ENCODE peak calls at places on chromosomes 5 and 9, in ten cellular contexts. One of them, this sample, is unnamed.

GRCh38 chr5:111756701-111757581 is at the start of gene NREP:
- DNase-seq in stomach: peak; percentile 91
- DNase-seq in suprapubic skin: peak; percentile 90
- DNase-seq in HepG2: peak; percentile 90
- DNase-seq in H1: peak; percentile 81
- DNase-seq in GM23338: peak; percentile 88
- DNase-seq in transverse colon: peak; percentile 86
- DNase-seq in breast epithelium: peak; percentile 86
- DNase-seq in endothelial cell of umbilical vein: peak; percentile 91
- DNase-seq in upper lobe of left lung: peak; percentile 82
- DNase-seq in this sample: peak; percentile 82

GRCh38 chr9:18451409-18451808 is 22.5 kb upstream of the ADAMTSL1 start:
- DNase-seq in stomach: no peak
- DNase-seq in suprapubic skin: no peak
- DNase-seq in HepG2: no peak
- DNase-seq in H1: no peak
- DNase-seq in GM23338: no peak
- DNase-seq in transverse colon: no peak
- DNase-seq in breast epithelium: no peak
- DNase-seq in endothelial cell of umbilical vein: no peak
- DNase-seq in upper lobe of left lung: no peak
- DNase-seq in this sample: no peak

GRCh38 chr5:32504923-32505596 is 60.5 kb upstream of the ZFR start:
- DNase-seq in stomach: no peak
- DNase-seq in suprapubic skin: no peak
- DNase-seq in HepG2: no peak
- DNase-seq in H1: no peak
- DNase-seq in GM23338: peak; percentile 26
- DNase-seq in transverse colon: peak; percentile 31
- DNase-seq in breast epithelium: peak; percentile 28
- DNase-seq in endothelial cell of umbilical vein: peak; percentile 95
- DNase-seq in upper lobe of left lung: no peak
- DNase-seq in this sample: peak; percentile 13

GRCh38 chr9:110156902-110157301 is 51.1 kb downstream of the C9orf152 start:
- DNase-seq in stomach: no peak
- DNase-seq in suprapubic skin: no peak
- DNase-seq in HepG2: no peak
- DNase-seq in H1: no peak
- DNase-seq in GM23338: no peak
- DNase-seq in transverse colon: peak; percentile 26
- DNase-seq in breast epithelium: no peak
- DNase-seq in endothelial cell of umbilical vein: no peak
- DNase-seq in upper lobe of left lung: no peak
- DNase-seq in this sample: no peak

GRCh38 chr5:125592856-125593255 is 830.4 kb upstream of the GRAMD2B start:
- DNase-seq in stomach: no peak
- DNase-seq in suprapubic skin: no peak
- DNase-seq in HepG2: no peak
- DNase-seq in H1: no peak
- DNase-seq in GM23338: no peak
- DNase-seq in transverse colon: no peak
- DNase-seq in breast epithelium: no peak
- DNase-seq in endothelial cell of umbilical vein: no peak
- DNase-seq in upper lobe of left lung: no peak
- DNase-seq in this sample: no peak

GRCh38 chr5:10355071-10355889 is 1.8 kb downstream of the MARCHF6 start:
- DNase-seq in stomach: no peak
- DNase-seq in suprapubic skin: no peak
- DNase-seq in HepG2: no peak
- DNase-seq in H1: no peak
- DNase-seq in GM23338: no peak
- DNase-seq in transverse colon: no peak
- DNase-seq in breast epithelium: no peak
- DNase-seq in endothelial cell of umbilical vein: peak; percentile 61
- DNase-seq in upper lobe of left lung: no peak
- DNase-seq in this sample: no peak

GRCh38 chr9:107810493-107810931 is 320.9 kb upstream of the KLF4 start:
- DNase-seq in stomach: no peak
- DNase-seq in suprapubic skin: no peak
- DNase-seq in HepG2: no peak
- DNase-seq in H1: no peak
- DNase-seq in GM23338: no peak
- DNase-seq in transverse colon: peak; percentile 37
- DNase-seq in breast epithelium: no peak
- DNase-seq in endothelial cell of umbilical vein: no peak
- DNase-seq in upper lobe of left lung: peak; percentile 40
- DNase-seq in this sample: no peak

GRCh38 chr9:129838707-129839259 is 3.5 kb downstream of the USP20 start:
- DNase-seq in stomach: no peak
- DNase-seq in suprapubic skin: no peak
- DNase-seq in HepG2: no peak
- DNase-seq in H1: no peak
- DNase-seq in GM23338: no peak
- DNase-seq in transverse colon: no peak
- DNase-seq in breast epithelium: no peak
- DNase-seq in endothelial cell of umbilical vein: no peak
- DNase-seq in upper lobe of left lung: no peak
- DNase-seq in this sample: no peak

GRCh38 chr9:132768932-132769894 is 98.9 kb downstream of the GTF3C4 start:
- DNase-seq in stomach: peak; percentile 63
- DNase-seq in suprapubic skin: peak; percentile 76
- DNase-seq in HepG2: peak; percentile 58
- DNase-seq in H1: peak; percentile 72
- DNase-seq in GM23338: peak; percentile 92
- DNase-seq in transverse colon: peak; percentile 66
- DNase-seq in breast epithelium: no peak
- DNase-seq in endothelial cell of umbilical vein: peak; percentile 68
- DNase-seq in upper lobe of left lung: peak; percentile 66
- DNase-seq in this sample: peak; percentile 14

GRCh38 chr9:107067715-107068416 is 204.9 kb downstream of the ZNF462 start:
- DNase-seq in stomach: peak; percentile 69
- DNase-seq in suprapubic skin: no peak
- DNase-seq in HepG2: no peak
- DNase-seq in H1: no peak
- DNase-seq in GM23338: no peak
- DNase-seq in transverse colon: peak; percentile 57
- DNase-seq in breast epithelium: no peak
- DNase-seq in endothelial cell of umbilical vein: no peak
- DNase-seq in upper lobe of left lung: peak; percentile 23
- DNase-seq in this sample: peak; percentile 53

GRCh38 chr5:1468247-1468612 is 23.0 kb upstream of the SLC6A3 start:
- DNase-seq in stomach: no peak
- DNase-seq in suprapubic skin: peak; percentile 62
- DNase-seq in HepG2: peak; percentile 27
- DNase-seq in H1: peak; percentile 78
- DNase-seq in GM23338: peak; percentile 79
- DNase-seq in transverse colon: no peak
- DNase-seq in breast epithelium: no peak
- DNase-seq in endothelial cell of umbilical vein: no peak
- DNase-seq in upper lobe of left lung: peak; percentile 18
- DNase-seq in this sample: no peak

GRCh38 chr5:169695919-169696490 is 58.9 kb downstream of the DOCK2 start:
- DNase-seq in stomach: no peak
- DNase-seq in suprapubic skin: no peak
- DNase-seq in HepG2: no peak
- DNase-seq in H1: no peak
- DNase-seq in GM23338: no peak
- DNase-seq in transverse colon: no peak
- DNase-seq in breast epithelium: no peak
- DNase-seq in endothelial cell of umbilical vein: peak; percentile 96
- DNase-seq in upper lobe of left lung: no peak
- DNase-seq in this sample: no peak

GRCh38 chr5:145987871-145988270 is 51.5 kb downstream of the SH3RF2 start:
- DNase-seq in stomach: no peak
- DNase-seq in suprapubic skin: no peak
- DNase-seq in HepG2: no peak
- DNase-seq in H1: no peak
- DNase-seq in GM23338: no peak
- DNase-seq in transverse colon: no peak
- DNase-seq in breast epithelium: no peak
- DNase-seq in endothelial cell of umbilical vein: no peak
- DNase-seq in upper lobe of left lung: no peak
- DNase-seq in this sample: no peak

GRCh38 chr5:174777116-174777515 is 52.7 kb downstream of the MSX2 start:
- DNase-seq in stomach: no peak
- DNase-seq in suprapubic skin: no peak
- DNase-seq in HepG2: no peak
- DNase-seq in H1: no peak
- DNase-seq in GM23338: no peak
- DNase-seq in transverse colon: no peak
- DNase-seq in breast epithelium: no peak
- DNase-seq in endothelial cell of umbilical vein: no peak
- DNase-seq in upper lobe of left lung: no peak
- DNase-seq in this sample: no peak

GRCh38 chr5:174483411-174483810 is 241.0 kb upstream of the MSX2 start:
- DNase-seq in stomach: no peak
- DNase-seq in suprapubic skin: no peak
- DNase-seq in HepG2: no peak
- DNase-seq in H1: no peak
- DNase-seq in GM23338: no peak
- DNase-seq in transverse colon: no peak
- DNase-seq in breast epithelium: no peak
- DNase-seq in endothelial cell of umbilical vein: no peak
- DNase-seq in upper lobe of left lung: no peak
- DNase-seq in this sample: no peak

GRCh38 chr5:170885281-170885680 is 23.5 kb downstream of the RANBP17 start:
- DNase-seq in stomach: no peak
- DNase-seq in suprapubic skin: no peak
- DNase-seq in HepG2: no peak
- DNase-seq in H1: no peak
- DNase-seq in GM23338: no peak
- DNase-seq in transverse colon: no peak
- DNase-seq in breast epithelium: no peak
- DNase-seq in endothelial cell of umbilical vein: no peak
- DNase-seq in upper lobe of left lung: no peak
- DNase-seq in this sample: no peak

GRCh38 chr5:177154003-177154643 is 20.6 kb downstream of the NSD1 start:
- DNase-seq in stomach: no peak
- DNase-seq in suprapubic skin: no peak
- DNase-seq in HepG2: no peak
- DNase-seq in H1: no peak
- DNase-seq in GM23338: peak; percentile 18
- DNase-seq in transverse colon: no peak
- DNase-seq in breast epithelium: no peak
- DNase-seq in endothelial cell of umbilical vein: no peak
- DNase-seq in upper lobe of left lung: no peak
- DNase-seq in this sample: peak; percentile 54

GRCh38 chr9:73380411-73380810 is 228.7 kb downstream of the ANXA1 start:
- DNase-seq in stomach: no peak
- DNase-seq in suprapubic skin: no peak
- DNase-seq in HepG2: no peak
- DNase-seq in H1: no peak
- DNase-seq in GM23338: no peak
- DNase-seq in transverse colon: no peak
- DNase-seq in breast epithelium: no peak
- DNase-seq in endothelial cell of umbilical vein: no peak
- DNase-seq in upper lobe of left lung: no peak
- DNase-seq in this sample: no peak

GRCh38 chr5:157496847-157497246 is 36.8 kb downstream of the NIPAL4 start:
- DNase-seq in stomach: no peak
- DNase-seq in suprapubic skin: no peak
- DNase-seq in HepG2: no peak
- DNase-seq in H1: no peak
- DNase-seq in GM23338: no peak
- DNase-seq in transverse colon: no peak
- DNase-seq in breast epithelium: no peak
- DNase-seq in endothelial cell of umbilical vein: no peak
- DNase-seq in upper lobe of left lung: no peak
- DNase-seq in this sample: no peak

GRCh38 chr5:28281381-28281780 is 1243.0 kb upstream of the CDH9 start:
- DNase-seq in stomach: no peak
- DNase-seq in suprapubic skin: no peak
- DNase-seq in HepG2: no peak
- DNase-seq in H1: no peak
- DNase-seq in GM23338: no peak
- DNase-seq in transverse colon: no peak
- DNase-seq in breast epithelium: no peak
- DNase-seq in endothelial cell of umbilical vein: no peak
- DNase-seq in upper lobe of left lung: no peak
- DNase-seq in this sample: no peak
- H3K27ac ChIP-seq in stomach: no peak overlapping the region
- H3K27ac ChIP-seq in suprapubic skin: no peak overlapping the region
- H3K27ac ChIP-seq in HepG2: no peak overlapping the region
- H3K27ac ChIP-seq in H1: no peak overlapping the region
- H3K27ac ChIP-seq in GM23338: no peak overlapping the region
- H3K27ac ChIP-seq in transverse colon: no peak overlapping the region
- H3K27ac ChIP-seq in breast epithelium: no peak overlapping the region
- H3K27ac ChIP-seq in endothelial cell of umbilical vein: no peak overlapping the region
- H3K27ac ChIP-seq in upper lobe of left lung: no peak overlapping the region
- H3K27ac ChIP-seq in this sample: no peak overlapping the region

DNA sequence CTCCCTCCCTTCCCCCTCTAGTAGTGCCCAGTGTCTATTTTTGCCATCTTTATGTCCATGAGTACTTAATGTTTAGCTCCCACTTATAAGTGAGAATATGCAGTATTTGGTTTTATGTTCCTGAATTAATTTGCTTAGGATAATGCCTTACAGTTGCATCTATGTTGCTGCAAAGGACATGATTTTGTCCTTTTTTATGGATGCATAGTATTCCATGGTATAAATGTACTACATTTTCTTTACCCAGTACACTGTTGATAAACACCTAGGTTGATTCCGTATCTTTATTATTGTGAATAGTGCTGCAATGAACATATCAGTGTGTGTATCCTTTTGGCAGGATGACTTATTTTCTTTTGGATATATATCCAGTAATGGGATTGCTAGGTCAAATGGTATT is 3.8 kb downstream of the ABLIM3 start:
- DNase-seq in stomach: no peak
- DNase-seq in suprapubic skin: no peak
- DNase-seq in HepG2: no peak
- DNase-seq in H1: no peak
- DNase-seq in GM23338: no peak
- DNase-seq in transverse colon: no peak
- DNase-seq in breast epithelium: no peak
- DNase-seq in endothelial cell of umbilical vein: no peak
- DNase-seq in upper lobe of left lung: no peak
- DNase-seq in this sample: no peak
- H3K4me3 ChIP-seq in stomach: no peak overlapping the region
- H3K4me3 ChIP-seq in suprapubic skin: no peak overlapping the region
- H3K4me3 ChIP-seq in HepG2: no peak overlapping the region
- H3K4me3 ChIP-seq in H1: no peak overlapping the region
- H3K4me3 ChIP-seq in GM23338: no peak overlapping the region
- H3K4me3 ChIP-seq in transverse colon: no peak overlapping the region
- H3K4me3 ChIP-seq in breast epithelium: no peak overlapping the region
- H3K4me3 ChIP-seq in endothelial cell of umbilical vein: no peak overlapping the region
- H3K4me3 ChIP-seq in upper lobe of left lung: no peak overlapping the region
- H3K4me3 ChIP-seq in this sample: no peak overlapping the region

GRCh38 chr5:179795863-179796833 is 2.4 kb downstream of the LTC4S start:
- DNase-seq in stomach: peak; percentile 87
- DNase-seq in suprapubic skin: peak; percentile 88
- DNase-seq in HepG2: peak; percentile 63
- DNase-seq in H1: peak; percentile 85
- DNase-seq in GM23338: peak; percentile 90
- DNase-seq in transverse colon: peak; percentile 88
- DNase-seq in breast epithelium: peak; percentile 76
- DNase-seq in endothelial cell of umbilical vein: peak; percentile 78
- DNase-seq in upper lobe of left lung: peak; percentile 89
- DNase-seq in this sample: peak; percentile 81
- TF ChIP-seq POLR2AphosphoS5 in stomach: no peak
- TF ChIP-seq POLR2AphosphoS5 in suprapubic skin: no peak
- TF ChIP-seq POLR2AphosphoS5 in HepG2: peak; percentile 61
- TF ChIP-seq POLR2AphosphoS5 in H1: peak; percentile 50
- TF ChIP-seq POLR2AphosphoS5 in GM23338: peak; percentile 51
- TF ChIP-seq POLR2AphosphoS5 in transverse colon: peak; percentile 66
- TF ChIP-seq POLR2AphosphoS5 in breast epithelium: peak; percentile 33
- TF ChIP-seq POLR2AphosphoS5 in endothelial cell of umbilical vein: peak; percentile 85
- TF ChIP-seq POLR2AphosphoS5 in upper lobe of left lung: no peak
- TF ChIP-seq POLR2AphosphoS5 in this sample: peak; percentile 54

GRCh38 chr5:166909040-166909439 is 1382.4 kb upstream of the WWC1 start:
- DNase-seq in stomach: no peak
- DNase-seq in suprapubic skin: no peak
- DNase-seq in HepG2: no peak
- DNase-seq in H1: no peak
- DNase-seq in GM23338: no peak
- DNase-seq in transverse colon: no peak
- DNase-seq in breast epithelium: no peak
- DNase-seq in endothelial cell of umbilical vein: no peak
- DNase-seq in upper lobe of left lung: no peak
- DNase-seq in this sample: no peak
- H3K27ac ChIP-seq in stomach: no peak overlapping the region
- H3K27ac ChIP-seq in suprapubic skin: no peak overlapping the region
- H3K27ac ChIP-seq in HepG2: no peak overlapping the region
- H3K27ac ChIP-seq in H1: no peak overlapping the region
- H3K27ac ChIP-seq in GM23338: no peak overlapping the region
- H3K27ac ChIP-seq in transverse colon: no peak overlapping the region
- H3K27ac ChIP-seq in breast epithelium: no peak overlapping the region
- H3K27ac ChIP-seq in endothelial cell of umbilical vein: no peak overlapping the region
- H3K27ac ChIP-seq in upper lobe of left lung: no peak overlapping the region
- H3K27ac ChIP-seq in this sample: no peak overlapping the region

This sample was measured in prostate gland.